ENCODE peak calls at places on chromosome 2, in eight cellular contexts. T is left lung; G is CD4-positive, CD25-positive, alpha-beta regulatory T cell; A is body of pancreas; O is psoas muscle; H is A549; B is pancreas; M is HCT116. Q is an unnamed sample.

GRCh38 chr2:200747668-200748618 is 63.8 kb upstream of the BZW1 start:
- ATAC-seq in B (peak; percentile 81), H (peak; percentile 93), O (peak; percentile 75), T (peak; percentile 54), A (peak; percentile 48), M (no peak), G (no peak), Q (peak; percentile 6)

GRCh38 chr2:176432439-176432838 is 163.2 kb downstream of the MTX2 start:
- ATAC-seq in B (no peak), H (no peak), M (no peak), G (no peak), O (no peak), T (no peak), A (no peak), Q (no peak)

GRCh38 chr2:190880374-190881073 is at the start of gene GLS:
- ATAC-seq in O (peak; percentile 96), B (peak; percentile 85), G (peak; percentile 84), H (peak; percentile 93), T (peak; percentile 91), A (peak; percentile 93), M (peak; percentile 90), Q (peak; percentile 97)

GRCh38 chr2:96739051-96739632 is 722 bp downstream of the LMAN2L start:
- ATAC-seq in M (no peak), G (no peak), H (no peak), B (no peak), A (no peak), T (no peak), O (no peak), Q (no peak)

GRCh38 chr2:104969564-104969963 is 68.3 kb upstream of the MRPS9 start:
- ATAC-seq in H (no peak), B (no peak), M (peak; percentile 92), T (no peak), O (no peak), G (no peak), A (no peak), Q (no peak)

GRCh38 chr2:230887361-230887760 is 22.6 kb downstream of the ITM2C start:
- ATAC-seq in B (no peak), O (no peak), T (no peak), H (no peak), M (no peak), G (no peak), A (no peak), Q (no peak)

GRCh38 chr2:181262782-181263181 is 194.4 kb upstream of the ITGA4 start:
- ATAC-seq in O (no peak), G (no peak), H (no peak), A (no peak), B (no peak), M (no peak), T (no peak), Q (no peak)

GRCh38 chr2:156242874-156243273 is 89.6 kb downstream of the NR4A2 start:
- ATAC-seq in A (no peak), M (no peak), O (no peak), T (no peak), G (no peak), B (no peak), H (no peak), Q (no peak)

GRCh38 chr2:217843353-217843752 is 159.4 kb downstream of the TNS1 start:
- ATAC-seq in B (no peak), T (peak; percentile 2), M (no peak), O (no peak), H (no peak), A (no peak), G (no peak), Q (no peak)

GRCh38 chr2:186726938-186727337 is 33.1 kb downstream of the FAM171B start:
- ATAC-seq in B (no peak), G (no peak), O (no peak), A (no peak), M (no peak), T (no peak), H (no peak), Q (no peak)

GRCh38 chr2:160317113-160318099 is 117.3 kb upstream of the ITGB6 start:
- ATAC-seq in T (peak; percentile 27), H (no peak), M (no peak), G (no peak), B (no peak), A (no peak), O (no peak), Q (no peak)

GRCh38 chr2:112010751-112011150 is 44.3 kb upstream of the TMEM87B start:
- ATAC-seq in B (no peak), A (no peak), O (no peak), H (no peak), G (no peak), M (no peak), T (peak; percentile 34), Q (no peak)

GRCh38 chr2:230564805-230565779 is 147.6 kb upstream of the CAB39 start:
- ATAC-seq in B (peak; percentile 38), H (no peak), O (no peak), M (no peak), G (peak; percentile 28), A (no peak), T (no peak), Q (no peak)

GRCh38 chr2:36461039-36461681 is 105.6 kb downstream of the CRIM1 start:
- ATAC-seq in M (peak; percentile 65), T (peak; percentile 59), H (peak; percentile 72), B (peak; percentile 80), G (peak; percentile 66), O (no peak), A (peak; percentile 69), Q (peak; percentile 83)

GRCh38 chr2:163467206-163467605 is 268.6 kb downstream of the FIGN start:
- ATAC-seq in B (no peak), H (no peak), T (no peak), G (no peak), O (peak; percentile 62), A (no peak), M (no peak), Q (no peak)

GRCh38 chr2:226963528-226963927 is 127.7 kb downstream of the RHBDD1 start:
- ATAC-seq in O (peak; percentile 65), G (no peak), T (no peak), M (peak; percentile 92), A (no peak), B (no peak), H (peak; percentile 82), Q (no peak)

GRCh38 chr2:176473851-176474250 is 204.6 kb downstream of the MTX2 start:
- ATAC-seq in B (no peak), H (no peak), M (no peak), A (no peak), O (no peak), T (no peak), G (no peak), Q (no peak)

GRCh38 chr2:191030521-191031154 is 16.7 kb upstream of the STAT1 start:
- ATAC-seq in M (peak; percentile 96), B (peak; percentile 89), G (peak; percentile 80), A (peak; percentile 82), O (peak; percentile 79), H (peak; percentile 88), T (peak; percentile 72), Q (peak; percentile 69)

GRCh38 chr2:97983134-97983533 is 12.6 kb downstream of the TMEM131 start:
- ATAC-seq in O (no peak), B (no peak), H (no peak), A (no peak), G (no peak), T (no peak), M (no peak), Q (no peak)

GRCh38 chr2:129212337-129212958 is 767.0 kb upstream of the RAB6C start:
- ATAC-seq in O (no peak), T (no peak), M (no peak), A (no peak), H (no peak), G (no peak), B (no peak), Q (no peak)

GRCh38 chr2:10043906-10044601 is 704 bp downstream of the KLF11 start:
- ATAC-seq in T (peak; percentile 75), O (peak; percentile 78), M (peak; percentile 75), A (peak; percentile 70), B (peak; percentile 65), G (peak; percentile 74), H (peak; percentile 61), Q (peak; percentile 75)
- H3K4me3 ChIP-seq in T (peak overlapping the region; percentile 57), O (peak overlapping the region; percentile 63), M (peak overlapping the region; percentile 6), A (no peak overlapping the region), B (peak overlapping the region; percentile 74), G (peak overlapping the region; percentile 55), H (peak overlapping the region; percentile 89), Q (peak overlapping the region; percentile 47)

GRCh38 chr2:64766841-64767669 is 113.3 kb upstream of the SERTAD2 start:
- ATAC-seq in T (peak; percentile 34), O (no peak), M (no peak), B (peak; percentile 22), A (no peak), G (peak; percentile 72), H (no peak), Q (no peak)
- H3K4me3 ChIP-seq in T (peak overlapping the region; percentile 65), O (peak overlapping the region; percentile 80), M (peak overlapping the region; percentile 54), B (peak overlapping the region; percentile 72), A (peak overlapping the region; percentile 58), G (peak overlapping the region; percentile 93), H (peak overlapping the region; percentile 65), Q (peak overlapping the region; percentile 94)

GRCh38 chr2:222296911-222297599 is 1.7 kb downstream of the PAX3 start:
- ATAC-seq in A (no peak), T (no peak), M (no peak), G (no peak), B (no peak), H (no peak), O (no peak), Q (no peak)

GRCh38 chr2:222294996-222295367 is 3.8 kb downstream of the PAX3 start:
- ATAC-seq in H (no peak), B (no peak), M (no peak), T (no peak), O (no peak), A (no peak), G (no peak), Q (no peak)

GRCh38 chr2:222297600-222297935 is 1.2 kb downstream of the PAX3 start:
- ATAC-seq in O (no peak), B (no peak), A (no peak), H (no peak), T (no peak), G (no peak), M (no peak), Q (no peak)

GRCh38 chr2:222295368-222296041 is 3.3 kb downstream of the PAX3 start:
- ATAC-seq in O (no peak), G (no peak), H (peak; percentile 10), B (no peak), A (no peak), M (no peak), T (no peak), Q (no peak)

DNA sequence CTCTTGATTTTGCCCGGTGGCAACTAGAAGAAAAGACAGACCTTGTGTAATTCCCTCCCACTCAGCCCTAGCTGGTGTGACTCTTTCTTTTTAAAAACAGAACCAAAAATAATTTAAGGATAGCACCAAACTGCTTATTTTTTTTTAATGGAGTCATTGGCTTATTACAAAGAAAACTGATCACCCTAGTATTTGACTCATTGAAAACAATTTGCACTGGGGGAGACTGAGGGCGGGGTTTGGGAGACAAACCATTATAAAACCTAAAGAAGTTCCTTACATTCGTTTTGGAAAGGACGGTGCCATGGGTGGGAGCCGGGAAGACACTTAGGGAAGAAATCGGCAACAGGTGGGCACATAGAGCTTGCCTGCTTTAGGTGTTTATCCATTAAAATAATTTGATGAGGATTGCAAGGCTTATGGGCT is 2.5 kb downstream of the PAX3 start:
- ATAC-seq in H (no peak), T (no peak), B (no peak), G (no peak), O (no peak), M (no peak), A (no peak), Q (no peak)
- H3K4me3 ChIP-seq in H (no peak overlapping the region), T (no peak overlapping the region), B (no peak overlapping the region), G (peak overlapping the region; percentile 69), O (no peak overlapping the region), M (no peak overlapping the region), A (no peak overlapping the region), Q (no peak overlapping the region)

GRCh38 chr2:20195431-20195830 is 29.5 kb downstream of the SDC1 start:
- ATAC-seq in A (no peak), M (no peak), G (no peak), H (no peak), T (no peak), B (no peak), O (no peak), Q (no peak)
- H3K4me3 ChIP-seq in A (no peak overlapping the region), M (no peak overlapping the region), G (no peak overlapping the region), H (no peak overlapping the region), T (no peak overlapping the region), B (no peak overlapping the region), O (no peak overlapping the region), Q (no peak overlapping the region)

Q was measured in gastroesophageal sphincter.